ENCODE peak calls at places on chromosomes 6 and 20, in six cellular contexts. U, Q, T, Y, I and R are unnamed samples.

GRCh38 chr6:79640146-79641111 is 9.3 kb downstream of the SH3BGRL2 start:
- DNase-seq in U (no peak), Q (no peak), T (no peak), Y (no peak), I (no peak), R (no peak)

GRCh38 chr6:156980948-156981347 is 203.8 kb downstream of the ARID1B start:
- DNase-seq in U (no peak), Q (no peak), T (no peak), Y (no peak), I (no peak), R (no peak)

GRCh38 chr20:51216850-51217249 is 193.9 kb upstream of the KCNG1 start:
- DNase-seq in U (no peak), Q (no peak), T (no peak), Y (no peak), I (no peak), R (no peak)

GRCh38 chr6:150214310-150214709 is 71.5 kb downstream of the PPP1R14C start:
- DNase-seq in U (no peak), Q (no peak), T (no peak), Y (no peak), I (no peak), R (no peak)

GRCh38 chr6:22536111-22536510 is 33.3 kb upstream of the HDGFL1 start:
- DNase-seq in U (no peak), Q (no peak), T (no peak), Y (no peak), I (no peak), R (no peak)

GRCh38 chr6:41939848-41940758 is 1.5 kb downstream of the CCND3 start:
- DNase-seq in U (no peak), Q (peak; percentile 18), T (peak; percentile 74), Y (peak; percentile 64), I (no peak), R (peak; percentile 25)

GRCh38 chr20:32575227-32575581 is 9.9 kb downstream of the NOL4L start:
- DNase-seq in U (no peak), Q (no peak), T (no peak), Y (no peak), I (no peak), R (no peak)

GRCh38 chr6:82017316-82017715 is 230.2 kb downstream of the IBTK start:
- DNase-seq in U (no peak), Q (peak; percentile 95), T (no peak), Y (peak; percentile 71), I (peak; percentile 77), R (no peak)

GRCh38 chr6:72424476-72424875 is 197.4 kb upstream of the KCNQ5 start:
- DNase-seq in U (no peak), Q (peak; percentile 65), T (no peak), Y (no peak), I (no peak), R (no peak)

GRCh38 chr6:64969139-64969538 is 737.9 kb downstream of the EYS start:
- DNase-seq in U (no peak), Q (no peak), T (no peak), Y (no peak), I (no peak), R (no peak)

GRCh38 chr6:110233769-110234374 is 53.6 kb downstream of the CDC40 start:
- DNase-seq in U (no peak), Q (no peak), T (peak; percentile 3), Y (no peak), I (no peak), R (no peak)

GRCh38 chr6:106757722-106758467 is 128.5 kb downstream of the QRSL1 start:
- DNase-seq in U (no peak), Q (no peak), T (no peak), Y (no peak), I (no peak), R (no peak)

GRCh38 chr6:158374020-158374419 is 61.8 kb downstream of the TULP4 start:
- DNase-seq in U (no peak), Q (no peak), T (no peak), Y (no peak), I (no peak), R (no peak)

GRCh38 chr20:51125774-51126173 is 102.9 kb upstream of the KCNG1 start:
- DNase-seq in U (no peak), Q (no peak), T (no peak), Y (no peak), I (no peak), R (no peak)

GRCh38 chr6:105619971-105620741 is 217.3 kb upstream of the PREP start:
- DNase-seq in U (no peak), Q (no peak), T (no peak), Y (no peak), I (no peak), R (no peak)

GRCh38 chr6:169141706-169142705 is 111.6 kb downstream of the THBS2 start:
- DNase-seq in U (no peak), Q (no peak), T (no peak), Y (peak; percentile 67), I (peak; percentile 68), R (no peak)

GRCh38 chr6:88166493-88166900 is 350 bp upstream of the CNR1 start:
- DNase-seq in U (no peak), Q (no peak), T (peak; percentile 13), Y (no peak), I (no peak), R (no peak)

GRCh38 chr20:11067359-11067758 is 393.6 kb upstream of the JAG1 start:
- DNase-seq in U (no peak), Q (no peak), T (no peak), Y (no peak), I (no peak), R (no peak)

GRCh38 chr6:106241498-106241897 is 84.1 kb downstream of the ATG5 start:
- DNase-seq in U (no peak), Q (no peak), T (no peak), Y (no peak), I (no peak), R (no peak)

GRCh38 chr6:107821591-107821990 is 2.5 kb downstream of the SCML4 start:
- DNase-seq in U (no peak), Q (no peak), T (no peak), Y (no peak), I (no peak), R (no peak)

GRCh38 chr6:107624541-107624940 is 134.6 kb downstream of the SOBP start:
- DNase-seq in U (no peak), Q (peak; percentile 21), T (no peak), Y (no peak), I (no peak), R (no peak)

GRCh38 chr20:44924526-44924925 is 14.7 kb downstream of the PABPC1L start:
- DNase-seq in U (no peak), Q (no peak), T (no peak), Y (no peak), I (no peak), R (no peak)

GRCh38 chr20:40797425-40797824 is 108.4 kb upstream of the MAFB start:
- DNase-seq in U (no peak), Q (peak; percentile 12), T (no peak), Y (no peak), I (no peak), R (no peak)

GRCh38 chr6:34362909-34363713 is 29.4 kb downstream of the NUDT3 start:
- DNase-seq in U (no peak), Q (no peak), T (peak; percentile 17), Y (no peak), I (no peak), R (no peak)

GRCh38 chr6:55825402-55826051 is 49.9 kb downstream of the BMP5 start:
- DNase-seq in U (no peak), Q (peak; percentile 83), T (no peak), Y (no peak), I (no peak), R (no peak)

GRCh38 chr6:113879186-113880096 is 22.3 kb downstream of the MARCKS start:
- DNase-seq in U (no peak), Q (peak; percentile 64), T (peak; percentile 25), Y (no peak), I (peak; percentile 39), R (no peak)

GRCh38 chr6:33249732-33250625 is 21.7 kb downstream of the VPS52 start:
- DNase-seq in U (no peak), Q (peak; percentile 88), T (peak; percentile 28), Y (peak; percentile 61), I (no peak), R (peak; percentile 18)

GRCh38 chr6:30555428-30556005 is 772 bp downstream of the GNL1 start:
- DNase-seq in U (no peak), Q (peak; percentile 23), T (no peak), Y (peak; percentile 80), I (peak; percentile 46), R (peak; percentile 38)

GRCh38 chr20:46875059-46875458 is 19.6 kb upstream of the EYA2 start:
- DNase-seq in U (no peak), Q (no peak), T (no peak), Y (no peak), I (no peak), R (no peak)

GRCh38 chr6:85594197-85594930 is 706 bp upstream of the SNX14 start:
- DNase-seq in U (no peak), Q (peak; percentile 52), T (peak; percentile 74), Y (no peak), I (peak; percentile 45), R (no peak)